ENCODE peak calls at places on chromosomes 2 and 18, in six cellular contexts. I is IMR-90, N is neuronal stem cell, O is trophoblast cell, A is H9, V is H1. M is an unnamed sample.

GRCh38 chr2:228542277-228542676 is 360.8 kb upstream of the SPHKAP start:
- DNase-seq in A (no peak), O (no peak), N (no peak), V (no peak), I (no peak), M (no peak)

GRCh38 chr2:230797515-230798495 is 66.9 kb upstream of the ITM2C start:
- DNase-seq in O (peak), V (no peak), N (no peak), A (no peak), I (peak), M (peak)

GRCh38 chr2:121356058-121356640 is 71.1 kb upstream of the TFCP2L1 start:
- DNase-seq in A (peak), I (peak), O (peak), N (peak), V (peak), M (peak)

GRCh38 chr2:96397756-96398525 is 62.4 kb downstream of the NCAPH start:
- DNase-seq in I (no peak), N (no peak), A (no peak), O (no peak), V (no peak), M (no peak)

GRCh38 chr18:80191907-80192652 is 55.2 kb downstream of the PARD6G start:
- DNase-seq in I (no peak), N (no peak), V (no peak), A (no peak), O (no peak), M (no peak)

GRCh38 chr2:232575404-232575746 is 24.9 kb downstream of the EIF4E2 start:
- DNase-seq in O (no peak), I (no peak), V (no peak), A (no peak), N (no peak), M (no peak)

GRCh38 chr18:75923169-75923568 is 495.7 kb upstream of the SMIM21 start:
- DNase-seq in N (no peak), A (no peak), O (no peak), I (peak), V (no peak), M (no peak)

GRCh38 chr18:42683094-42683493 is 432.4 kb downstream of the RIT2 start:
- DNase-seq in I (no peak), V (no peak), O (no peak), N (no peak), A (no peak), M (no peak)

GRCh38 chr2:74768401-74768914 is 65.5 kb upstream of the HK2 start:
- DNase-seq in A (no peak), I (peak), O (peak), V (no peak), N (no peak), M (peak)

GRCh38 chr2:98460573-98461560 is 16.2 kb downstream of the INPP4A start:
- DNase-seq in O (no peak), N (no peak), A (no peak), V (no peak), I (no peak), M (no peak)

GRCh38 chr2:117917223-117917917 is 96.5 kb downstream of the CCDC93 start:
- DNase-seq in A (no peak), O (no peak), N (no peak), V (no peak), I (peak), M (peak)

GRCh38 chr2:39696072-39696471 is 30.4 kb downstream of the TMEM178A start:
- DNase-seq in N (peak), I (peak), A (no peak), V (no peak), O (peak), M (peak)

GRCh38 chr2:170685591-170685990 is 29.5 kb upstream of the SP5 start:
- DNase-seq in N (no peak), V (no peak), O (no peak), A (peak), I (no peak), M (no peak)

GRCh38 chr2:190685348-190685747 is 36.5 kb downstream of the NAB1 start:
- DNase-seq in N (no peak), V (no peak), I (no peak), O (no peak), A (no peak), M (no peak)

GRCh38 chr18:63848159-63848558 is 39.3 kb upstream of the SERPINB2 start:
- DNase-seq in O (peak), A (no peak), N (peak), I (peak), V (no peak), M (peak)

GRCh38 chr2:96832751-96833507 is 10.9 kb downstream of the ANKRD23 start:
- DNase-seq in V (no peak), N (peak), A (peak), I (peak), O (peak), M (peak)

GRCh38 chr2:107772380-107772779 is 54.3 kb upstream of the RGPD4 start:
- DNase-seq in N (no peak), V (no peak), I (no peak), O (peak), A (no peak), M (no peak)

GRCh38 chr2:238427435-238428162 is 872 bp downstream of the ASB1 start:
- DNase-seq in N (no peak), V (no peak), I (peak), O (no peak), A (no peak), M (peak)

GRCh38 chr2:100031604-100032003 is 110.8 kb downstream of the AFF3 start:
- DNase-seq in I (no peak), N (no peak), A (no peak), V (no peak), O (no peak), M (no peak)

GRCh38 chr2:221096651-221097567 is 475.2 kb downstream of the EPHA4 start:
- DNase-seq in O (peak), V (no peak), N (no peak), I (no peak), A (no peak), M (peak)

GRCh38 chr18:33560686-33561370 is 17.2 kb upstream of the ASXL3 start:
- DNase-seq in A (peak), I (peak), O (peak), N (no peak), V (no peak), M (peak)

GRCh38 chr2:134669731-134670669 is 48.8 kb downstream of the TMEM163 start:
- DNase-seq in O (no peak), N (no peak), A (no peak), V (no peak), I (no peak), M (no peak)

GRCh38 chr2:143732076-143732475 is 602.9 kb downstream of the ARHGAP15 start:
- DNase-seq in N (no peak), V (no peak), A (no peak), I (peak), O (no peak), M (peak)

GRCh38 chr2:6863792-6864191 is 1.9 kb downstream of the CMPK2 start:
- DNase-seq in A (no peak), N (no peak), V (no peak), O (peak), I (no peak), M (peak)

GRCh38 chr2:13584020-13584419 is 867.3 kb downstream of the TRIB2 start:
- DNase-seq in A (no peak), O (no peak), N (no peak), V (no peak), I (no peak), M (no peak)

GRCh38 chr2:136114392-136114791 is 3.6 kb downstream of the CXCR4 start:
- DNase-seq in A (no peak), N (no peak), V (no peak), O (peak), I (no peak), M (no peak)

GRCh38 chr2:29215739-29216608 is 100.8 kb downstream of the CLIP4 start:
- DNase-seq in V (no peak), I (no peak), N (no peak), A (no peak), O (no peak), M (no peak)

GRCh38 chr2:135132314-135132713 is 80.2 kb downstream of the RAB3GAP1 start:
- DNase-seq in I (peak), A (no peak), O (no peak), V (no peak), N (no peak), M (peak)

GRCh38 chr2:144975881-144976280 is 456.0 kb upstream of the ZEB2 start:
- DNase-seq in N (no peak), O (no peak), I (no peak), A (no peak), V (no peak), M (no peak)

GRCh38 chr2:195820867-195821565 is 164.0 kb downstream of the SLC39A10 start:
- DNase-seq in I (peak), N (no peak), O (no peak), A (no peak), V (no peak), M (no peak)

GRCh38 chr2:195819276-195819675 is 162.2 kb downstream of the SLC39A10 start:
- DNase-seq in O (no peak), A (no peak), V (no peak), N (no peak), I (peak), M (no peak)

GRCh38 chr2:195821566-195821932 is 164.5 kb downstream of the SLC39A10 start:
- DNase-seq in V (no peak), N (no peak), I (no peak), A (no peak), O (no peak), M (no peak)

GRCh38 chr2:195818521-195818920 is 161.5 kb downstream of the SLC39A10 start:
- DNase-seq in O (no peak), N (no peak), V (no peak), I (peak), A (no peak), M (peak)

GRCh38 chr2:195820373-195820772 is 163.3 kb downstream of the SLC39A10 start:
- DNase-seq in N (no peak), O (no peak), V (no peak), I (peak), A (no peak), M (peak)
- H2AFZ ChIP-seq in N (no peak), O (no peak), V (no peak), I (no peak), A (no peak), M (no peak)

DNA sequence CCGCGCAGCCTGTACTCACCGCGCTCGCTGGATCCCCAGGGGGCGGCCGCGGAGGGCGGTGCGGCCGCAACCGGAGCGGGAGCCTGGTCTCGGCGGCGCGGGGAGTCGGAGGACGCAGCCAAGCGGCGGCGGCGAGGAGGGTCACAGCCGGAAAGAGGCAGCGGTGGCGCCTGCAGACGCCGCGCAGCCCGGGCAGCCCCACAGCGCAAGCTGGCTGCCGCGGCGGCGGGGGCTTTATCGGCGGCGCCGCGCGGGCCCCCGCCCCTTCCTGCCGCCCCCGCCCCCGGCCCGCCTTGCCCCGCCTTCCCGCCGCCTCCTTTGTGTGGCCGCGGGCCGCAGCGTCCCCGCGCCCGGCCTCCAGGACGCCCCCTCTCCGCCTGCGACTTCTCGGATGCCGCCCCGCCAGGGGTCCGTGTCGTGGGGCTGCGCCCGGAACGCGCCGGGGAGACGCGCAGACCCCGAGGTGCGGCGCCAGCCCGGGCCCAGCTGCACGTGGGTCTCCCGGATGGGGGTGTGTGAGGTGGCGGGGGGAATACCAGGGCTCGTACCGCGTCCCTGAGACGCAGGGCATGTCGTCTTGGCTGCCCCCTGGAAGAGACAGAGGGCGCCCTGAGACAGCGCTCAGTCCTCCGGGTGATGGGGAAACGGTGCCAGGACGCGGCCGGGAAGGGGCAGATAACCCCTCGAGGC is at the start of gene SERPINE2:
- DNase-seq in N (peak), V (no peak), I (peak), O (peak), A (peak), M (peak)
- H3K18ac ChIP-seq in N (peak), V (peak), I (no peak), O (peak), A (peak), M (peak)

GRCh38 chr2:68721482-68722071 is 13.0 kb upstream of the ARHGAP25 start:
- DNase-seq in I (no peak), V (no peak), A (no peak), O (no peak), N (no peak), M (no peak)
- H3K4me2 ChIP-seq in I (no peak), V (no peak), A (no peak), O (no peak), N (no peak), M (no peak)

DNA sequence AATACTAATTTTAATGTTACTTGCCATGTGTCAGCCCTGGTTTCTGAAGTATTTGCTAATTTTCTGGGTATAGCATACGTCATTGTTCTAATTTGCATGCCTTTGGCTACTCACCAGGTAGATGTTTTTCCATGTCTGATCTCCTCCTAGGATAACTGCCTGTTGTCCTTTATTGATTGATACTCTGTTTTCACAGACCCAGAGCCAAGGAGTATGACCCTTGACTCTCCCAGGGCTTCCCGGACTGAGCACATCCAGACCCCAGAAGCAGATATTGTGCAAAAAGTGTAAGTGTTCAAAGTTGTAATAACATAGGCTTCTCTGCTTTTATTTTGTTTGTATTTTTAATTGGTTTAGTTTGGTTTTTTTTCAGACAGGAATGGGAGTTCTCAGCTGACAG is 53.8 kb downstream of the SUMO1 start:
- DNase-seq in I (no peak), N (no peak), O (no peak), A (no peak), V (no peak), M (no peak)
- H2AFZ ChIP-seq in I (no peak), N (no peak), O (no peak), A (no peak), V (no peak), M (no peak)

DNA sequence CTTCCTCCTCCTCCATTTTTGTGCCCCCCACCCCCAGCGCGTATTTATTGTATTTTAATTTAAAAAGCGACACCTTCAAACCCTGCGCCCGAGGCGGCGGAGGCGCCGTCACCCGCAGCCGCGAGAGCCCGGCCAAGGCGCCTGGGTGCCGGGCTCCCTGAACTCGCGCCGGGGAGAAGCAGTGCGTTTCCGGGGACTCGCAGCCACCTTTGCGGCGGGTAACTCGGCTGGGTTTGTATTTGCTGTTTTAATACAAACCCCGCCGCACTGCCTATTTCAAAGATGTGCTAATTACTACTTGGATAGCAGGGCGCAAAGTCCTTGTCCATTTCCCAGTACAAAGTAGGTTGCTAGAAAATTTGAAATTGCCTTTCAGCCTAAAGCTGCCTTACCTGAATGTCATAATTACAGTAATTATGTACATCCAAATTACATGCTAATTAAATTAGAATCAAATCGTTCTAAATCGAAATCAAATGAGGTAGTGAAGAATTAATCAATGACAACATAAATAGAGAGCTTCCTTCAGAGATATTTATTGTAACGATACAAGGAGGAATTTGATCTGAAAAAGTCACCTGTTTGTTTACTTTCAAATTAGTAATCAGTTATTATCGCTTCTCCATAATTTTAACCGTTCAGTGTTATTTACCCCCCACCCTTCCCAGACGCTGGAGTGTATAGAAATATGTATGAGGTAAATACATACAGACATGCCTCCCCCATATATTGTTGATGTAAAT is 8.0 kb downstream of the SP9 start:
- DNase-seq in V (no peak), N (peak), I (no peak), A (no peak), O (no peak), M (peak)
- H3K18ac ChIP-seq in V (no peak), N (peak), I (no peak), A (no peak), O (no peak), M (no peak)

GRCh38 chr2:177398290-177398683 is 5.7 kb downstream of the AGPS start:
- DNase-seq in V (no peak), N (no peak), O (no peak), A (no peak), I (no peak), M (peak)
- H3K4me2 ChIP-seq in V (no peak), N (no peak), O (no peak), A (no peak), I (no peak), M (no peak)

M was measured in mesenchymal stem cell.